ENCODE peak calls at places on chromosomes 16 and 17, in eight cellular contexts. Z, O, S, N, B, Q, A and H are unnamed samples.

GRCh38 chr17:62966426-62967110 is 533 bp downstream of the TANC2 start:
- DNase-seq in Z (peak), N (peak), O (peak), Q (peak), S (no peak), A (peak), B (peak), H (peak)

GRCh38 chr17:145671-146541 is 8.5 kb downstream of the SCGB1C2 start:
- DNase-seq in S (no peak), B (no peak), N (peak), O (no peak), Z (no peak), Q (peak), A (no peak), H (peak)

GRCh38 chr16:9647981-9648701 is 534.1 kb downstream of the GRIN2A start:
- DNase-seq in N (peak), O (no peak), A (no peak), Q (no peak), B (no peak), Z (peak), S (no peak), H (no peak)

GRCh38 chr17:49910094-49910857 is 58.7 kb upstream of the DLX4 start:
- DNase-seq in O (no peak), B (no peak), Q (no peak), N (peak), A (no peak), Z (no peak), S (no peak), H (no peak)

GRCh38 chr16:63289834-63290460 is 1253.7 kb upstream of the CDH8 start:
- DNase-seq in B (no peak), A (no peak), S (no peak), N (peak), O (no peak), Z (peak), Q (no peak), H (no peak)

GRCh38 chr16:9793623-9794022 is 388.6 kb downstream of the GRIN2A start:
- DNase-seq in A (no peak), O (no peak), N (no peak), B (no peak), Q (no peak), Z (no peak), S (no peak), H (no peak)

GRCh38 chr16:49556252-49557069 is 182.9 kb downstream of the C16orf78 start:
- DNase-seq in B (no peak), Q (no peak), A (no peak), N (peak), Z (no peak), O (no peak), S (no peak), H (no peak)

GRCh38 chr16:28218109-28218508 is 6.3 kb upstream of the XPO6 start:
- DNase-seq in Z (peak), B (peak), O (peak), A (no peak), Q (no peak), N (peak), S (no peak), H (no peak)

GRCh38 chr16:81335669-81336068 is 20.9 kb downstream of the GAN start:
- DNase-seq in Z (peak), N (no peak), B (no peak), A (no peak), S (no peak), O (no peak), Q (no peak), H (no peak)

GRCh38 chr16:918068-918467 is 52.7 kb downstream of the LMF1 start:
- DNase-seq in O (no peak), A (no peak), B (no peak), S (no peak), Q (no peak), Z (no peak), N (no peak), H (no peak)